ENCODE peak calls at places on chromosomes 2 and 18, in six cellular contexts. One of them, this sample, is unnamed.

GRCh38 chr2:27520316-27520715 is 23.7 kb downstream of the GCKR start:
- DNase-seq in H9: no peak
- DNase-seq in neuronal stem cell: no peak
- DNase-seq in mesenchymal stem cell: no peak
- DNase-seq in H1: no peak
- DNase-seq in IMR-90: no peak
- DNase-seq in this sample: no peak

GRCh38 chr2:113117594-113118262 is 9.7 kb upstream of the IL1RN start:
- DNase-seq in H9: no peak
- DNase-seq in neuronal stem cell: no peak
- DNase-seq in mesenchymal stem cell: no peak
- DNase-seq in H1: peak; percentile 30
- DNase-seq in IMR-90: peak; percentile 65
- DNase-seq in this sample: peak; percentile 61

GRCh38 chr2:172350844-172351480 is 76.4 kb upstream of the ITGA6 start:
- DNase-seq in H9: no peak
- DNase-seq in neuronal stem cell: no peak
- DNase-seq in mesenchymal stem cell: no peak
- DNase-seq in H1: no peak
- DNase-seq in IMR-90: no peak
- DNase-seq in this sample: no peak

GRCh38 chr2:149020432-149020851 is 18.1 kb upstream of the LYPD6B start:
- DNase-seq in H9: no peak
- DNase-seq in neuronal stem cell: no peak
- DNase-seq in mesenchymal stem cell: no peak
- DNase-seq in H1: no peak
- DNase-seq in IMR-90: no peak
- DNase-seq in this sample: peak; percentile 92

GRCh38 chr2:149611100-149611820 is 23.7 kb upstream of the MMADHC start:
- DNase-seq in H9: peak; percentile 36
- DNase-seq in neuronal stem cell: no peak
- DNase-seq in mesenchymal stem cell: peak; percentile 17
- DNase-seq in H1: no peak
- DNase-seq in IMR-90: no peak
- DNase-seq in this sample: no peak

GRCh38 chr2:74507926-74508520 is 528 bp upstream of the PCGF1 start:
- DNase-seq in H9: peak; percentile 66
- DNase-seq in neuronal stem cell: no peak
- DNase-seq in mesenchymal stem cell: peak; percentile 63
- DNase-seq in H1: peak; percentile 78
- DNase-seq in IMR-90: peak; percentile 38
- DNase-seq in this sample: no peak

GRCh38 chr2:67840460-67841068 is 222.2 kb downstream of the C1D start:
- DNase-seq in H9: peak; percentile 74
- DNase-seq in neuronal stem cell: peak; percentile 36
- DNase-seq in mesenchymal stem cell: peak; percentile 70
- DNase-seq in H1: peak; percentile 68
- DNase-seq in IMR-90: peak; percentile 82
- DNase-seq in this sample: peak; percentile 56

GRCh38 chr2:145158051-145158586 is 638.2 kb upstream of the ZEB2 start:
- DNase-seq in H9: no peak
- DNase-seq in neuronal stem cell: no peak
- DNase-seq in mesenchymal stem cell: peak; percentile 96
- DNase-seq in H1: no peak
- DNase-seq in IMR-90: peak; percentile 95
- DNase-seq in this sample: peak; percentile 46

GRCh38 chr2:85663684-85664565 is 4.1 kb downstream of the SFTPB start:
- DNase-seq in H9: no peak
- DNase-seq in neuronal stem cell: no peak
- DNase-seq in mesenchymal stem cell: no peak
- DNase-seq in H1: no peak
- DNase-seq in IMR-90: no peak
- DNase-seq in this sample: no peak

GRCh38 chr2:62307469-62308389 is 111.8 kb downstream of the B3GNT2 start:
- DNase-seq in H9: no peak
- DNase-seq in neuronal stem cell: no peak
- DNase-seq in mesenchymal stem cell: no peak
- DNase-seq in H1: no peak
- DNase-seq in IMR-90: no peak
- DNase-seq in this sample: no peak
- H2BK5ac ChIP-seq in H9: no peak overlapping the region
- H2BK5ac ChIP-seq in neuronal stem cell: no peak overlapping the region
- H2BK5ac ChIP-seq in mesenchymal stem cell: no peak overlapping the region
- H2BK5ac ChIP-seq in H1: peak overlapping the region; percentile 19
- H2BK5ac ChIP-seq in IMR-90: no peak overlapping the region
- H2BK5ac ChIP-seq in this sample: peak overlapping the region; percentile 78

GRCh38 chr2:188478724-188479123 is 187.1 kb downstream of the GULP1 start:
- DNase-seq in H9: no peak
- DNase-seq in neuronal stem cell: no peak
- DNase-seq in mesenchymal stem cell: no peak
- DNase-seq in H1: no peak
- DNase-seq in IMR-90: no peak
- DNase-seq in this sample: no peak
- H3K27ac ChIP-seq in H9: no peak overlapping the region
- H3K27ac ChIP-seq in neuronal stem cell: no peak overlapping the region
- H3K27ac ChIP-seq in mesenchymal stem cell: no peak overlapping the region
- H3K27ac ChIP-seq in H1: no peak overlapping the region
- H3K27ac ChIP-seq in IMR-90: no peak overlapping the region
- H3K27ac ChIP-seq in this sample: no peak overlapping the region

GRCh38 chr2:238060096-238060541 is 682 bp upstream of the SCLY start:
- DNase-seq in H9: no peak
- DNase-seq in neuronal stem cell: no peak
- DNase-seq in mesenchymal stem cell: no peak
- DNase-seq in H1: no peak
- DNase-seq in IMR-90: peak; percentile 9
- DNase-seq in this sample: no peak
- H3K9me3 ChIP-seq in H9: no peaks in the 10 kb centered on the region
- H3K9me3 ChIP-seq in neuronal stem cell: no peaks in the 10 kb centered on the region
- H3K9me3 ChIP-seq in mesenchymal stem cell: no peaks in the 10 kb centered on the region
- H3K9me3 ChIP-seq in H1: no peaks in the 10 kb centered on the region
- H3K9me3 ChIP-seq in IMR-90: no peaks in the 10 kb centered on the region
- H3K9me3 ChIP-seq in this sample: peaks cover 1% of the 10 kb centered on the region

GRCh38 chr2:204274487-204274886 is 270.8 kb upstream of the PARD3B start:
- DNase-seq in H9: no peak
- DNase-seq in neuronal stem cell: no peak
- DNase-seq in mesenchymal stem cell: no peak
- DNase-seq in H1: no peak
- DNase-seq in IMR-90: no peak
- DNase-seq in this sample: peak; percentile 40
- H2BK5ac ChIP-seq in H9: no peak overlapping the region
- H2BK5ac ChIP-seq in neuronal stem cell: no peak overlapping the region
- H2BK5ac ChIP-seq in mesenchymal stem cell: no peak overlapping the region
- H2BK5ac ChIP-seq in H1: peak overlapping the region; percentile 6
- H2BK5ac ChIP-seq in IMR-90: no peak overlapping the region
- H2BK5ac ChIP-seq in this sample: no peak overlapping the region

DNA sequence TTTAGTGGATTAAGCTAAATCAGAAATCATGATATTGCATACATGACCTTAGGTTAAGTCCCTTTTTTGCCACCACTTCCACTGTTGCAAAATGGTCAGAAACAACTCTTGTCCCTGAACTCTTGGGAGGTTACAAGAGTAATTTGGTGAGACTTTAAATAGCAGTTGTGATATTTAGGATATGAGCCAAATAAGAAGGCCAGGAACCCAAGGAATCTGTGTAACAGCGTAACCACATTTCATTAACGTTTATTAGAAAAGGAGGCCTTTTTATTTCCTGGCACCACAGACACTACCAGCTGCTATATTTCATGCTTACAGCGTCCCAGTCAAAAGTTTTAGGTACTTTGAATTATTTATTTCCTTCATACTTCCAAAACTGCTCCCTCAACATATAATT is 268.0 kb downstream of the GPD2 start:
- DNase-seq in H9: no peak
- DNase-seq in neuronal stem cell: no peak
- DNase-seq in mesenchymal stem cell: no peak
- DNase-seq in H1: no peak
- DNase-seq in IMR-90: no peak
- DNase-seq in this sample: no peak
- H3K27ac ChIP-seq in H9: no peak overlapping the region
- H3K27ac ChIP-seq in neuronal stem cell: no peak overlapping the region
- H3K27ac ChIP-seq in mesenchymal stem cell: no peak overlapping the region
- H3K27ac ChIP-seq in H1: no peak overlapping the region
- H3K27ac ChIP-seq in IMR-90: no peak overlapping the region
- H3K27ac ChIP-seq in this sample: no peak overlapping the region

DNA sequence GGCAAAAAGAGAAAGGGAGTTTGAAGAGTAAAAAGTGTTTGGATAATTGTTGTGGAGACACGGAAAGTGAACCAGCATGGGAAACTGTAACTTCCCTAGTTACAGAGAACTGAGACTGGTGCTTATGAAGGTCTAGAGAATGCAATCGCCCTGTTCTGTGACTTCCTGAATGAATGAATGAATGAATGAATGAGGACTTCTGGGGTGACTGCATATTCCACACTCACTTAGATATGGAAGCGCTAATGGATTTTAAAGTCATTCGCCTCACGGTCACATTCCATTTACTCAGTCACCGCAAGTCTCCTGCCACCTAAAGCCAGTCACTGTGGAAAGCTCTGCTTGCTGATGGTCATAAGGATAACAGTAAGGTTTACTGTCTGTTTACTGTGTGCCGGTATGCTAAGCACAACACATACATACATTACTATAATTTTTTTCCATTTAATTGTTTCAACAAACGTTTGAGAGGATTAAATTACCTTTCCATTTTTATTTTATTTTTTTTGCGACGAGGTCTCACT is 138.2 kb downstream of the CABLES1 start:
- DNase-seq in H9: no peak
- DNase-seq in neuronal stem cell: no peak
- DNase-seq in mesenchymal stem cell: no peak
- DNase-seq in H1: no peak
- DNase-seq in IMR-90: no peak
- DNase-seq in this sample: peak; percentile 43
- H3K9me3 ChIP-seq in H9: peaks cover 10% of the 10 kb centered on the region
- H3K9me3 ChIP-seq in neuronal stem cell: peaks cover 32% of the 10 kb centered on the region
- H3K9me3 ChIP-seq in mesenchymal stem cell: peaks cover 22% of the 10 kb centered on the region
- H3K9me3 ChIP-seq in H1: peaks cover 46% of the 10 kb centered on the region
- H3K9me3 ChIP-seq in IMR-90: peaks cover 11% of the 10 kb centered on the region
- H3K9me3 ChIP-seq in this sample: peaks cover 12% of the 10 kb centered on the region

GRCh38 chr2:174473796-174474195 is 13.0 kb downstream of the GPR155 start:
- DNase-seq in H9: no peak
- DNase-seq in neuronal stem cell: no peak
- DNase-seq in mesenchymal stem cell: peak; percentile 18
- DNase-seq in H1: no peak
- DNase-seq in IMR-90: no peak
- DNase-seq in this sample: no peak
- H2BK5ac ChIP-seq in H9: no peak overlapping the region
- H2BK5ac ChIP-seq in neuronal stem cell: no peak overlapping the region
- H2BK5ac ChIP-seq in mesenchymal stem cell: no peak overlapping the region
- H2BK5ac ChIP-seq in H1: no peak overlapping the region
- H2BK5ac ChIP-seq in IMR-90: no peak overlapping the region
- H2BK5ac ChIP-seq in this sample: no peak overlapping the region

GRCh38 chr2:206368933-206369569 is 74.3 kb upstream of the ADAM23 start:
- DNase-seq in H9: no peak
- DNase-seq in neuronal stem cell: no peak
- DNase-seq in mesenchymal stem cell: peak; percentile 10
- DNase-seq in H1: no peak
- DNase-seq in IMR-90: no peak
- DNase-seq in this sample: no peak

GRCh38 chr2:206368484-206368883 is 74.8 kb upstream of the ADAM23 start:
- DNase-seq in H9: no peak
- DNase-seq in neuronal stem cell: no peak
- DNase-seq in mesenchymal stem cell: no peak
- DNase-seq in H1: no peak
- DNase-seq in IMR-90: no peak
- DNase-seq in this sample: no peak
- H3K27ac ChIP-seq in H9: no peak overlapping the region
- H3K27ac ChIP-seq in neuronal stem cell: no peak overlapping the region
- H3K27ac ChIP-seq in mesenchymal stem cell: no peak overlapping the region
- H3K27ac ChIP-seq in H1: no peak overlapping the region
- H3K27ac ChIP-seq in IMR-90: no peak overlapping the region
- H3K27ac ChIP-seq in this sample: no peak overlapping the region

DNA sequence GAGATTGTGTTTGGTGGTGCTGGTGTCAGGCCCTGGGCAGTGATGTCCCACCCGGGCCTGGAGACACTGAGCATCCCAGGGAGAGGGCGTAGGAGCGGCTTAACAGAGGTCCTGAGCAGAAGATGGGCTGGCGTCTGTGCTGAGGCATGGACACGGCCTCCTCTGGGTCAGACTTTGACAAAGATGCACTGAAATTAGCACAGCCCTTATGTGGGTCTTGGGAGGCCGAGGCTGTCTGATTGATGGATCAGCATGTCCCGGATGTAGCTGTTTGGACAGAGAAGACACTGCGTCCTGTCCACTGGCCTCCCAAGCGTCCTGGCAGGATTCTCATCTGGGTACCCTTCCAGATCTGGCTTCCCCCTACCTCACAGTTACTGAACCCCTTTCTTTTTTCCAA is 159.4 kb downstream of the ANKRD30B start:
- DNase-seq in H9: no peak
- DNase-seq in neuronal stem cell: no peak
- DNase-seq in mesenchymal stem cell: no peak
- DNase-seq in H1: no peak
- DNase-seq in IMR-90: no peak
- DNase-seq in this sample: no peak
- H3K9me3 ChIP-seq in H9: peaks cover 71% of the 10 kb centered on the region
- H3K9me3 ChIP-seq in neuronal stem cell: no peaks in the 10 kb centered on the region
- H3K9me3 ChIP-seq in mesenchymal stem cell: no peaks in the 10 kb centered on the region
- H3K9me3 ChIP-seq in H1: peaks cover 71% of the 10 kb centered on the region
- H3K9me3 ChIP-seq in IMR-90: peaks cover 16% of the 10 kb centered on the region
- H3K9me3 ChIP-seq in this sample: peaks cover 15% of the 10 kb centered on the region

DNA sequence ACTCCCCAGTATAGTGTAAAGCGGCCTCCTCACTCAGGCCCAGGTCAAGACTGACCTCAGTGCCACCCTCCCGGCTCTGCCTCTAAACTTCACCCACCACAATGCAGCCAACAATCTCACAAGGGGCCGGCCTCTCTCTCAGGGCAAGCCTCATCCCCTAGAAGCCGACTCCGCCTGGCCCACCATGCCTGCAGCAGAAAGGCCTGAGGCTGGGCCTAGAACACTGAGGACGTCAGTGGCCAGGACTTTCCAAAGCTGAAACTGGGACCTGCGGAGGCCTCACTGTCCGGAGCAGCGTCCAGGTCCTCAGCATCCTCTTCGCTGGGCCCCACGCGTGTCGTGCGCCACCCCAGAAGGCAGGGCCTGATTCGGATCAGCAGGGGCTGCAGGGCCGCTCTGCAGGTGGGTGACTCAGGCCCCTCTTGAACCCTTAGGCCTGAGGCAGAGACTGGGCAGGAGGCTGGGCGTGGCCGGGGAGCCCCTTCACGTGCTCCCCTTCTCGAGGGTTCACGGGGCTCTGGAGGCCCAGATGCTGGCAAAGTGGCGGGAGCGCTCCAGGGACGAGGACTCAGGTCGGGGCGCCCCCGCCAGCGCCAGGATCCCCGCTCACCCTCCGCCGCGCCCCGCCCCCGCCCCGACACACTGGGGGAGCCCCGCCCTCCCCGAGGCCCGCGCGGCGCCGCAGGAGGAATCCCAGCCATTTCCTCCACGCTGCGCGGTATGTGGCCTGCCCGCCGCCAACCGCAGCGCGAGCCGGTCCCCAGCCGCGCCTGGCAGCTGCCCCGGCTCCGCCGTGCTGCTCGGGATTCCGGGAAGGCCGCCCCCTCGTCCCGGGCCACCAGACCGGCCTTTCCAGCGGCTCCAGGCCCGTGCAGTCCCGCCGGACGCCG is 53.1 kb downstream of the PKDCC start:
- DNase-seq in H9: peak; percentile 65
- DNase-seq in neuronal stem cell: peak; percentile 24
- DNase-seq in mesenchymal stem cell: peak; percentile 81
- DNase-seq in H1: peak; percentile 77
- DNase-seq in IMR-90: peak; percentile 69
- DNase-seq in this sample: peak; percentile 73
- H2BK5ac ChIP-seq in H9: no peak overlapping the region
- H2BK5ac ChIP-seq in neuronal stem cell: no peak overlapping the region
- H2BK5ac ChIP-seq in mesenchymal stem cell: peak overlapping the region; percentile 45
- H2BK5ac ChIP-seq in H1: peak overlapping the region; percentile 47
- H2BK5ac ChIP-seq in IMR-90: peak overlapping the region; percentile 93
- H2BK5ac ChIP-seq in this sample: peak overlapping the region; percentile 98

This sample was measured in trophoblast cell.